ENCODE peak calls at places on chromosome 10, in four cellular contexts. One of them, this sample, is unnamed.

GRCh38 chr10:30639946-30640786 is 10.6 kb upstream of the LYZL2 start:
- DNase-seq in activated CD8-positive, alpha-beta memory T cell treated with anti-CD3 and anti-CD28 coated beads, Interleukin-2, amount 50 U/mL, for 48 hours: no peak
- DNase-seq in HCT116: peak; percentile 61
- DNase-seq in fibroblast of the conjunctiva: peak; percentile 49
- DNase-seq in this sample: peak; percentile 42

GRCh38 chr10:11006428-11006825 is 11.2 kb upstream of the CELF2 start:
- DNase-seq in activated CD8-positive, alpha-beta memory T cell treated with anti-CD3 and anti-CD28 coated beads, Interleukin-2, amount 50 U/mL, for 48 hours: no peak
- DNase-seq in HCT116: no peak
- DNase-seq in fibroblast of the conjunctiva: no peak
- DNase-seq in this sample: no peak

GRCh38 chr10:73163096-73163495 is 4.7 kb downstream of the ECD start:
- DNase-seq in activated CD8-positive, alpha-beta memory T cell treated with anti-CD3 and anti-CD28 coated beads, Interleukin-2, amount 50 U/mL, for 48 hours: no peak
- DNase-seq in HCT116: no peak
- DNase-seq in fibroblast of the conjunctiva: peak; percentile 1
- DNase-seq in this sample: no peak

GRCh38 chr10:62761115-62761514 is 43.4 kb upstream of the ADO start:
- DNase-seq in activated CD8-positive, alpha-beta memory T cell treated with anti-CD3 and anti-CD28 coated beads, Interleukin-2, amount 50 U/mL, for 48 hours: no peak
- DNase-seq in HCT116: no peak
- DNase-seq in fibroblast of the conjunctiva: no peak
- DNase-seq in this sample: no peak

GRCh38 chr10:124619195-124619594 is 125.0 kb downstream of the FAM53B start:
- DNase-seq in activated CD8-positive, alpha-beta memory T cell treated with anti-CD3 and anti-CD28 coated beads, Interleukin-2, amount 50 U/mL, for 48 hours: no peak
- DNase-seq in HCT116: no peak
- DNase-seq in fibroblast of the conjunctiva: no peak
- DNase-seq in this sample: no peak

GRCh38 chr10:131513445-131513844 is 201.9 kb upstream of the TCERG1L start:
- DNase-seq in activated CD8-positive, alpha-beta memory T cell treated with anti-CD3 and anti-CD28 coated beads, Interleukin-2, amount 50 U/mL, for 48 hours: no peak
- DNase-seq in HCT116: no peak
- DNase-seq in fibroblast of the conjunctiva: no peak
- DNase-seq in this sample: no peak

GRCh38 chr10:72688208-72688651 is 3.7 kb upstream of the MCU start:
- DNase-seq in activated CD8-positive, alpha-beta memory T cell treated with anti-CD3 and anti-CD28 coated beads, Interleukin-2, amount 50 U/mL, for 48 hours: no peak
- DNase-seq in HCT116: no peak
- DNase-seq in fibroblast of the conjunctiva: peak; percentile 45
- DNase-seq in this sample: peak; percentile 66

GRCh38 chr10:31413325-31413724 is 94.3 kb downstream of the ZEB1 start:
- DNase-seq in activated CD8-positive, alpha-beta memory T cell treated with anti-CD3 and anti-CD28 coated beads, Interleukin-2, amount 50 U/mL, for 48 hours: no peak
- DNase-seq in HCT116: no peak
- DNase-seq in fibroblast of the conjunctiva: no peak
- DNase-seq in this sample: no peak

GRCh38 chr10:48750019-48750418 is 65.3 kb downstream of the WDFY4 start:
- DNase-seq in activated CD8-positive, alpha-beta memory T cell treated with anti-CD3 and anti-CD28 coated beads, Interleukin-2, amount 50 U/mL, for 48 hours: no peak
- DNase-seq in HCT116: no peak
- DNase-seq in fibroblast of the conjunctiva: no peak
- DNase-seq in this sample: no peak

GRCh38 chr10:63837043-63837442 is 315.8 kb downstream of the REEP3 start:
- DNase-seq in activated CD8-positive, alpha-beta memory T cell treated with anti-CD3 and anti-CD28 coated beads, Interleukin-2, amount 50 U/mL, for 48 hours: no peak
- DNase-seq in HCT116: no peak
- DNase-seq in fibroblast of the conjunctiva: no peak
- DNase-seq in this sample: no peak

GRCh38 chr10:112517381-112517976 is 70.5 kb downstream of the VTI1A start:
- DNase-seq in activated CD8-positive, alpha-beta memory T cell treated with anti-CD3 and anti-CD28 coated beads, Interleukin-2, amount 50 U/mL, for 48 hours: no peak
- DNase-seq in HCT116: peak; percentile 100
- DNase-seq in fibroblast of the conjunctiva: no peak
- DNase-seq in this sample: no peak

GRCh38 chr10:132385721-132386418 is 11.1 kb upstream of the PWWP2B start:
- DNase-seq in activated CD8-positive, alpha-beta memory T cell treated with anti-CD3 and anti-CD28 coated beads, Interleukin-2, amount 50 U/mL, for 48 hours: no peak
- DNase-seq in HCT116: no peak
- DNase-seq in fibroblast of the conjunctiva: no peak
- DNase-seq in this sample: no peak

GRCh38 chr10:91910467-91910866 is 1.2 kb upstream of the FGFBP3 start:
- DNase-seq in activated CD8-positive, alpha-beta memory T cell treated with anti-CD3 and anti-CD28 coated beads, Interleukin-2, amount 50 U/mL, for 48 hours: no peak
- DNase-seq in HCT116: no peak
- DNase-seq in fibroblast of the conjunctiva: no peak
- DNase-seq in this sample: no peak

GRCh38 chr10:71708301-71708703 is 11.3 kb downstream of the C10orf105 start:
- DNase-seq in activated CD8-positive, alpha-beta memory T cell treated with anti-CD3 and anti-CD28 coated beads, Interleukin-2, amount 50 U/mL, for 48 hours: peak; percentile 89
- DNase-seq in HCT116: no peak
- DNase-seq in fibroblast of the conjunctiva: no peak
- DNase-seq in this sample: no peak

GRCh38 chr10:115417585-115418265 is 324.6 kb downstream of the ATRNL1 start:
- DNase-seq in activated CD8-positive, alpha-beta memory T cell treated with anti-CD3 and anti-CD28 coated beads, Interleukin-2, amount 50 U/mL, for 48 hours: no peak
- DNase-seq in HCT116: peak; percentile 66
- DNase-seq in fibroblast of the conjunctiva: peak; percentile 55
- DNase-seq in this sample: peak; percentile 6

GRCh38 chr10:101878869-101879268 is 35.3 kb upstream of the KCNIP2 start:
- DNase-seq in activated CD8-positive, alpha-beta memory T cell treated with anti-CD3 and anti-CD28 coated beads, Interleukin-2, amount 50 U/mL, for 48 hours: no peak
- DNase-seq in HCT116: no peak
- DNase-seq in fibroblast of the conjunctiva: no peak
- DNase-seq in this sample: no peak

GRCh38 chr10:73414230-73414981 is 548 bp upstream of the ANXA7 start:
- DNase-seq in activated CD8-positive, alpha-beta memory T cell treated with anti-CD3 and anti-CD28 coated beads, Interleukin-2, amount 50 U/mL, for 48 hours: no peak
- DNase-seq in HCT116: no peak
- DNase-seq in fibroblast of the conjunctiva: no peak
- DNase-seq in this sample: no peak

GRCh38 chr10:119713744-119714483 is 11.9 kb upstream of the INPP5F start:
- DNase-seq in activated CD8-positive, alpha-beta memory T cell treated with anti-CD3 and anti-CD28 coated beads, Interleukin-2, amount 50 U/mL, for 48 hours: no peak
- DNase-seq in HCT116: no peak
- DNase-seq in fibroblast of the conjunctiva: no peak
- DNase-seq in this sample: no peak

GRCh38 chr10:110174201-110174600 is 33.2 kb upstream of the MXI1 start:
- DNase-seq in activated CD8-positive, alpha-beta memory T cell treated with anti-CD3 and anti-CD28 coated beads, Interleukin-2, amount 50 U/mL, for 48 hours: peak; percentile 7
- DNase-seq in HCT116: no peak
- DNase-seq in fibroblast of the conjunctiva: no peak
- DNase-seq in this sample: no peak

GRCh38 chr10:69318997-69319727 is 40.9 kb downstream of the HK1 start:
- DNase-seq in activated CD8-positive, alpha-beta memory T cell treated with anti-CD3 and anti-CD28 coated beads, Interleukin-2, amount 50 U/mL, for 48 hours: peak; percentile 88
- DNase-seq in HCT116: no peak
- DNase-seq in fibroblast of the conjunctiva: no peak
- DNase-seq in this sample: no peak

GRCh38 chr10:75243426-75243825 is 7.7 kb upstream of the COMTD1 start:
- DNase-seq in activated CD8-positive, alpha-beta memory T cell treated with anti-CD3 and anti-CD28 coated beads, Interleukin-2, amount 50 U/mL, for 48 hours: no peak
- DNase-seq in HCT116: no peak
- DNase-seq in fibroblast of the conjunctiva: no peak
- DNase-seq in this sample: no peak

GRCh38 chr10:1127629-1128028 is 71.4 kb downstream of the WDR37 start:
- DNase-seq in activated CD8-positive, alpha-beta memory T cell treated with anti-CD3 and anti-CD28 coated beads, Interleukin-2, amount 50 U/mL, for 48 hours: no peak
- DNase-seq in HCT116: no peak
- DNase-seq in fibroblast of the conjunctiva: no peak
- DNase-seq in this sample: no peak

GRCh38 chr10:76774987-76775603 is 862.5 kb downstream of the KCNMA1 start:
- DNase-seq in activated CD8-positive, alpha-beta memory T cell treated with anti-CD3 and anti-CD28 coated beads, Interleukin-2, amount 50 U/mL, for 48 hours: no peak
- DNase-seq in HCT116: no peak
- DNase-seq in fibroblast of the conjunctiva: no peak
- DNase-seq in this sample: no peak

GRCh38 chr10:125006188-125006680 is 64.3 kb downstream of the ZRANB1 start:
- DNase-seq in activated CD8-positive, alpha-beta memory T cell treated with anti-CD3 and anti-CD28 coated beads, Interleukin-2, amount 50 U/mL, for 48 hours: no peak
- DNase-seq in HCT116: no peak
- DNase-seq in fibroblast of the conjunctiva: no peak
- DNase-seq in this sample: peak; percentile 15

GRCh38 chr10:69474688-69475432 is 23.6 kb downstream of the TSPAN15 start:
- DNase-seq in activated CD8-positive, alpha-beta memory T cell treated with anti-CD3 and anti-CD28 coated beads, Interleukin-2, amount 50 U/mL, for 48 hours: no peak
- DNase-seq in HCT116: no peak
- DNase-seq in fibroblast of the conjunctiva: peak; percentile 14
- DNase-seq in this sample: no peak

GRCh38 chr10:34528320-34528719 is 286.8 kb downstream of the PARD3 start:
- DNase-seq in activated CD8-positive, alpha-beta memory T cell treated with anti-CD3 and anti-CD28 coated beads, Interleukin-2, amount 50 U/mL, for 48 hours: no peak
- DNase-seq in HCT116: peak; percentile 92
- DNase-seq in fibroblast of the conjunctiva: peak; percentile 83
- DNase-seq in this sample: peak; percentile 81

GRCh38 chr10:24097771-24098207 is 111.1 kb upstream of the KIAA1217 start:
- DNase-seq in activated CD8-positive, alpha-beta memory T cell treated with anti-CD3 and anti-CD28 coated beads, Interleukin-2, amount 50 U/mL, for 48 hours: no peak
- DNase-seq in HCT116: no peak
- DNase-seq in fibroblast of the conjunctiva: no peak
- DNase-seq in this sample: no peak

GRCh38 chr10:48531486-48531885 is 73.4 kb downstream of the ARHGAP22 start:
- DNase-seq in activated CD8-positive, alpha-beta memory T cell treated with anti-CD3 and anti-CD28 coated beads, Interleukin-2, amount 50 U/mL, for 48 hours: no peak
- DNase-seq in HCT116: no peak
- DNase-seq in fibroblast of the conjunctiva: no peak
- DNase-seq in this sample: no peak

GRCh38 chr10:100743626-100744135 is 1.7 kb upstream of the PAX2 start:
- DNase-seq in activated CD8-positive, alpha-beta memory T cell treated with anti-CD3 and anti-CD28 coated beads, Interleukin-2, amount 50 U/mL, for 48 hours: peak; percentile 74
- DNase-seq in HCT116: peak; percentile 80
- DNase-seq in fibroblast of the conjunctiva: peak; percentile 47
- DNase-seq in this sample: no peak

GRCh38 chr10:50637003-50637579 is 13.3 kb upstream of the SGMS1 start:
- DNase-seq in activated CD8-positive, alpha-beta memory T cell treated with anti-CD3 and anti-CD28 coated beads, Interleukin-2, amount 50 U/mL, for 48 hours: no peak
- DNase-seq in HCT116: no peak
- DNase-seq in fibroblast of the conjunctiva: no peak
- DNase-seq in this sample: no peak

GRCh38 chr10:84264611-84265141 is 19.8 kb downstream of the RGR start:
- DNase-seq in activated CD8-positive, alpha-beta memory T cell treated with anti-CD3 and anti-CD28 coated beads, Interleukin-2, amount 50 U/mL, for 48 hours: peak; percentile 84
- DNase-seq in HCT116: peak; percentile 48
- DNase-seq in fibroblast of the conjunctiva: peak; percentile 40
- DNase-seq in this sample: peak; percentile 32

GRCh38 chr10:26557641-26558014 is 119.5 kb downstream of the APBB1IP start:
- DNase-seq in activated CD8-positive, alpha-beta memory T cell treated with anti-CD3 and anti-CD28 coated beads, Interleukin-2, amount 50 U/mL, for 48 hours: no peak
- DNase-seq in HCT116: no peak
- DNase-seq in fibroblast of the conjunctiva: no peak
- DNase-seq in this sample: no peak

GRCh38 chr10:128084991-128085390 is 41.2 kb downstream of the MKI67 start:
- DNase-seq in activated CD8-positive, alpha-beta memory T cell treated with anti-CD3 and anti-CD28 coated beads, Interleukin-2, amount 50 U/mL, for 48 hours: no peak
- DNase-seq in HCT116: no peak
- DNase-seq in fibroblast of the conjunctiva: no peak
- DNase-seq in this sample: no peak

GRCh38 chr10:130897815-130898214 is 413.7 kb downstream of the TCERG1L start:
- DNase-seq in activated CD8-positive, alpha-beta memory T cell treated with anti-CD3 and anti-CD28 coated beads, Interleukin-2, amount 50 U/mL, for 48 hours: no peak
- DNase-seq in HCT116: no peak
- DNase-seq in fibroblast of the conjunctiva: no peak
- DNase-seq in this sample: no peak

GRCh38 chr10:94294168-94294567 is 68.6 kb downstream of the NOC3L start:
- DNase-seq in activated CD8-positive, alpha-beta memory T cell treated with anti-CD3 and anti-CD28 coated beads, Interleukin-2, amount 50 U/mL, for 48 hours: no peak
- DNase-seq in HCT116: no peak
- DNase-seq in fibroblast of the conjunctiva: no peak
- DNase-seq in this sample: no peak

GRCh38 chr10:104235801-104236200 is 3.6 kb upstream of the CFAP43 start:
- DNase-seq in activated CD8-positive, alpha-beta memory T cell treated with anti-CD3 and anti-CD28 coated beads, Interleukin-2, amount 50 U/mL, for 48 hours: no peak
- DNase-seq in HCT116: no peak
- DNase-seq in fibroblast of the conjunctiva: no peak
- DNase-seq in this sample: no peak

GRCh38 chr10:101986277-101986971 is 69.5 kb downstream of the ARMH3 start:
- DNase-seq in activated CD8-positive, alpha-beta memory T cell treated with anti-CD3 and anti-CD28 coated beads, Interleukin-2, amount 50 U/mL, for 48 hours: no peak
- DNase-seq in HCT116: no peak
- DNase-seq in fibroblast of the conjunctiva: no peak
- DNase-seq in this sample: no peak

GRCh38 chr10:11355625-11356024 is 255.8 kb downstream of the USP6NL start:
- DNase-seq in activated CD8-positive, alpha-beta memory T cell treated with anti-CD3 and anti-CD28 coated beads, Interleukin-2, amount 50 U/mL, for 48 hours: no peak
- DNase-seq in HCT116: no peak
- DNase-seq in fibroblast of the conjunctiva: no peak
- DNase-seq in this sample: no peak